ENCODE peak calls at places on chromosomes 1 and 21, in six cellular contexts. H is H1, P is GM12891, R is SK-N-SH, G is GM12878, Z is K562. O is an unnamed sample.

GRCh38 chr1:204390731-204391466 is 20.7 kb downstream of the PPP1R15B start:
- DNase-seq in H (no peak), P (no peak), R (no peak), G (no peak), Z (no peak), O (no peak)

GRCh38 chr1:231705860-231706553 is 79.4 kb downstream of the DISC1 start:
- DNase-seq in H (no peak), P (no peak), R (no peak), G (no peak), Z (no peak), O (no peak)

GRCh38 chr1:19424651-19425570 is 60.4 kb downstream of the CAPZB start:
- DNase-seq in H (no peak), P (no peak), R (no peak), G (no peak), Z (no peak), O (no peak)

GRCh38 chr1:172818841-172819527 is 160.1 kb downstream of the FASLG start:
- DNase-seq in H (no peak), P (peak), R (no peak), G (peak), Z (no peak), O (peak)

GRCh38 chr21:37244506-37245083 is 22.5 kb downstream of the VPS26C start:
- DNase-seq in H (no peak), P (no peak), R (no peak), G (no peak), Z (no peak), O (no peak)

GRCh38 chr21:15617968-15618367 is 111.8 kb upstream of the USP25 start:
- DNase-seq in H (no peak), P (no peak), R (peak), G (no peak), Z (no peak), O (no peak)

GRCh38 chr1:164659621-164660414 is 100.8 kb downstream of the PBX1 start:
- DNase-seq in H (no peak), P (no peak), R (no peak), G (no peak), Z (no peak), O (no peak)

GRCh38 chr1:218402771-218403110 is 57.6 kb downstream of the TGFB2 start:
- DNase-seq in H (no peak), P (no peak), R (no peak), G (no peak), Z (no peak), O (no peak)

GRCh38 chr1:74205236-74205635 is 7.2 kb downstream of the FPGT start:
- DNase-seq in H (no peak), P (no peak), R (no peak), G (no peak), Z (no peak), O (no peak)

GRCh38 chr1:23384312-23385058 is 14.8 kb upstream of the ZNF436 start:
- DNase-seq in H (no peak), P (no peak), R (no peak), G (no peak), Z (peak), O (no peak)

GRCh38 chr1:11350265-11350664 is 77.3 kb downstream of the UBIAD1 start:
- DNase-seq in H (no peak), P (no peak), R (no peak), G (no peak), Z (no peak), O (no peak)

GRCh38 chr21:44392185-44392584 is 38.8 kb downstream of the TRPM2 start:
- DNase-seq in H (no peak), P (no peak), R (no peak), G (no peak), Z (no peak), O (no peak)

GRCh38 chr1:242030071-242030470 is 31.2 kb upstream of the MAP1LC3C start:
- DNase-seq in H (no peak), P (no peak), R (no peak), G (no peak), Z (no peak), O (no peak)

GRCh38 chr1:24898152-24898908 is 31.7 kb downstream of the RUNX3 start:
- DNase-seq in H (peak), P (peak), R (peak), G (no peak), Z (peak), O (peak)

GRCh38 chr1:203299180-203299579 is 6.1 kb upstream of the BTG2 start:
- DNase-seq in H (no peak), P (no peak), R (no peak), G (no peak), Z (no peak), O (no peak)

GRCh38 chr1:213779228-213779627 is 208.5 kb upstream of the PROX1 start:
- DNase-seq in H (no peak), P (no peak), R (no peak), G (no peak), Z (no peak), O (no peak)

GRCh38 chr1:223886516-223886921 is 40.8 kb upstream of the TP53BP2 start:
- DNase-seq in H (no peak), P (no peak), R (no peak), G (no peak), Z (no peak), O (no peak)

DNA sequence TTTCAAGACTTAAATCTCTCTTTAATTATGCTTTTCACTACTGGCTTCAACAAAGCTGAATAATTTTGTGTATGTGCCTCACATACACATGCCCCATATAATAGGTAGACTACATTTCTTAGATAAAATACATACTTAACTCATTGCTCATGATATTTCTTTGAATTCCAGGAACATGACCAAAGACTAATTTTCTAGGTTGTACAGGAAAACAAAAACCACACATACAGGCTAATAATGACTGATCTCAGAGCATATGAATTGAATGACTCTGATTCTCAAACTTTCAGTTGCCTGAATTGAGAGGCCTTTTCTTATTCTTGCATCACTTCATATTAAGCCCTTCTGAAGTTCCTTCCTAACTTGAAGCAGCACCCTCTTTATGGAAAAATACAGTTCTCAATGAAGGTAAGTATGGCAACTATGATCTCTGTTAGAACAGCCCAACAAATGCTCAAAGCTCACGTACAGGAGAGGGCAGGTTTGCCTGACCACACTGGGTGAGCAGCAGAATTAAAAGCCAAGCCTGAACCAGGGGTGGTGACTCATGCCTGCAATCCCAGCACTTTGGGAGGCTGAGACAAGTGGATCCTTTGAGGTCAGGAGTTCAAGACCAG is 22.6 kb upstream of the UAP1 start:
- DNase-seq in H (no peak), P (no peak), R (no peak), G (no peak), Z (no peak), O (no peak)
- TF ChIP-seq TAF1 in H (no peak), P (no peak), R (no peak), G (no peak), Z (no peak), O (no peak)

GRCh38 chr1:45518910-45519309 is 2.8 kb downstream of the PRDX1 start:
- DNase-seq in H (no peak), P (no peak), R (no peak), G (no peak), Z (no peak), O (no peak)
- TF ChIP-seq TAF1 in H (no peak), P (no peak), R (no peak), G (no peak), Z (no peak), O (no peak)

GRCh38 chr21:43372663-43373386 is 54.1 kb downstream of the SIK1 start:
- DNase-seq in H (no peak), P (no peak), R (no peak), G (no peak), Z (no peak), O (no peak)
- TF ChIP-seq TAF1 in H (no peak), P (no peak), R (no peak), G (no peak), Z (no peak), O (no peak)

GRCh38 chr1:111553199-111553598 is 49.8 kb upstream of the ADORA3 start:
- DNase-seq in H (no peak), P (no peak), R (no peak), G (no peak), Z (no peak), O (no peak)
- TF ChIP-seq TAF1 in H (no peak), P (no peak), R (no peak), G (no peak), Z (no peak), O (no peak)

O was measured in GM12892.